ENCODE peak calls at places on chromosomes 16 and 17, in four cellular contexts. H, A, J and P are unnamed samples.

GRCh38 chr17:9350083-9350482 is 225.5 kb downstream of the STX8 start:
- DNase-seq in J (peak; percentile 78), A (peak; percentile 90), H (no peak), P (peak; percentile 90)

GRCh38 chr16:30482366-30482765 is 9.8 kb downstream of the ITGAL start:
- DNase-seq in H (no peak), J (no peak), A (no peak), P (no peak)

GRCh38 chr17:59416184-59416583 is 84.7 kb downstream of the YPEL2 start:
- DNase-seq in J (no peak), H (no peak), A (no peak), P (no peak)

GRCh38 chr17:60525347-60525623 is 757 bp downstream of the APPBP2 start:
- DNase-seq in J (no peak), H (no peak), A (peak; percentile 38), P (peak; percentile 19)

GRCh38 chr16:3717235-3718018 is at the start of gene TRAP1:
- DNase-seq in A (peak; percentile 89), H (peak; percentile 91), J (peak; percentile 30), P (peak; percentile 83)

GRCh38 chr17:73194514-73195222 is 1.8 kb downstream of the COG1 start:
- DNase-seq in H (no peak), A (no peak), J (peak; percentile 30), P (peak; percentile 42)

GRCh38 chr16:72991645-72992044 is 56.3 kb downstream of the ZFHX3 start:
- DNase-seq in H (no peak), A (no peak), J (no peak), P (no peak)

GRCh38 chr16:88619859-88620655 is 18.3 kb upstream of the IL17C start:
- DNase-seq in H (no peak), J (peak; percentile 89), A (no peak), P (no peak)

GRCh38 chr17:77555741-77556291 is 402.7 kb upstream of the TNRC6C start:
- DNase-seq in J (no peak), A (peak; percentile 48), H (peak; percentile 37), P (peak; percentile 26)

GRCh38 chr17:77548967-77549366 is 408.2 kb downstream of the SEC14L1 start:
- DNase-seq in J (no peak), A (no peak), H (no peak), P (no peak)

GRCh38 chr17:77555110-77555509 is 403.4 kb upstream of the TNRC6C start:
- DNase-seq in J (no peak), A (no peak), H (no peak), P (no peak)

GRCh38 chr17:77556408-77557068 is 402.0 kb upstream of the TNRC6C start:
- DNase-seq in H (no peak), J (no peak), A (no peak), P (no peak)

GRCh38 chr17:77553459-77554066 is 404.9 kb upstream of the TNRC6C start:
- DNase-seq in J (no peak), A (no peak), H (no peak), P (no peak)
- TF ChIP-seq CTCF in J (no peak), A (no peak), H (no peak), P (no peak)

DNA sequence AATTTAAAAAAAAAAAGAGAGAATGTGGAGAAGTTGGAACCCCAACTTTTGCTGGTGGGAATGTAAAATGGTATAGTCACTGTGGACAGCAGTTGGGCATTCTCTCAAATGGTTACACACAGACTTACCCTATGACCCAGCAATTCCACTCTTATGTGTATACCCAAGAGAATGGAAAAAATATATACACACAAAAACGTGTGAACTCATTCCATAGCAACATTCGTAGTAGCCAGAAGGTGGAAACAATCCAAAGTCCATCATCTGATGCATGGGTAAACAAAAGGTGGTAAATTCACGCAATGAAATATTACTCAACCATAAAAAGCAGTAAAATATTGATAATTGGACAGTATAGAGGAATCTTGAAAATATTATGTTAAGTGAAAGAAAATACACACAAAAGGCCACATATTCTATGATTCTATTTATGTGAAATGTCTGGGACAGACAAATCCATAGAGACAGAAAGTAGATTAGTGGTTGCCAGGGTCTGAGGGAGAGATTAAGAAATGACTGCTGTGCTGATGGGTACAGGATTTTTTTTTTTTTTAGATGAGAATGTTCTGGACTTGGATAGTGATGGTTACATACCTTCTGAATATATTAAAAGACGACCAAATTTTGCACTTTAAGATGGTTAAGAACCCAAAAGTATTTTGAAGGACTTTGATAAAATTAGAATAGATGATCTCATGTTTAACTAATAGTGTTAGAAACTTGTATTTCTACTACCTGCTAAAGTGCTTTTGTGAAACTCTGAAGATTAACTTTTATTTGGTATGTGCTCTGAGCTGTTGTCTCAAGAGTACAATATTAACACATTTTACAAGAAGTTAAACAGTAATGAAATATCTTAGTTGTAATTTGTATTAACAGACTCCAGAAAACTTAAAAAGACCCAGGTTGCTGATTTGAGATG is 60.9 kb downstream of the MRTFB start:
- DNase-seq in H (no peak), J (no peak), A (no peak), P (no peak)
- H3K4me3 ChIP-seq in H (no peak overlapping the region), J (no peak overlapping the region), A (no peak overlapping the region), P (no peak overlapping the region)

DNA sequence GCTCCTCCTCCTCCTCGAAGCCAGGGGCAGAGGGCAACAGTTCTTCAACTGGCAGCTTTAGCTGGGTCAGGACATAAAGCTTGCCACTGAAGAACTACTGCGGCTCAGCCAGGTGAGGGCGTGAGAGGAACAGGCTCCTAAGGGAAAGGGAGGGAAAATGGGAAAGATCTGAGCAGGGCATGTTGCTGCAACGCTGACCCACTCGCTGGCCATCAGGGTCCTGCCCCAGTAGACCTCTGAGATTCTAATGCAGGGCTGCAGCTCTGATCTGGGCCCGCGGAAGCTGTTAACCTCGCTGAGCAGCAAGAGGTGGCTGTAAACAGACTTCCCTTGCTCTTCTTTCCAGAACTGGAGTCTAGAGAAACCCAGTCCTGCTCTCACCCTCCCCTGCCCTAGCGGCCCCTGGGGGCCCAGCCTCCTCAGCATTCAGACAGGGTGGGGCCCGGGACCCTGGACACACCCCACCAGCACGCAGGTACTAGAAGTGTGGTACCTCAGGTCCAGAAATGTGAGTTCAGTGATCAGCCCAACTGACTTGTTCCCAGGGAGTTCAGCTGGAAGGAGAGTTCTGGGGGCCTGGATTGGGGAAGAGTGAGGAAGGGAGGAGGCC is 3.8 kb upstream of the TLCD2 start:
- DNase-seq in J (no peak), A (peak; percentile 61), H (no peak), P (peak; percentile 64)
- TF ChIP-seq CTCF in J (peak; percentile 52), A (peak; percentile 43), H (no peak), P (peak; percentile 75)

GRCh38 chr16:16940351-16940750 is 530.4 kb downstream of the XYLT1 start:
- DNase-seq in J (no peak), A (no peak), H (no peak), P (no peak)
- H3K4me3 ChIP-seq in J (no peak overlapping the region), A (no peak overlapping the region), H (no peak overlapping the region), P (no peak overlapping the region)

DNA sequence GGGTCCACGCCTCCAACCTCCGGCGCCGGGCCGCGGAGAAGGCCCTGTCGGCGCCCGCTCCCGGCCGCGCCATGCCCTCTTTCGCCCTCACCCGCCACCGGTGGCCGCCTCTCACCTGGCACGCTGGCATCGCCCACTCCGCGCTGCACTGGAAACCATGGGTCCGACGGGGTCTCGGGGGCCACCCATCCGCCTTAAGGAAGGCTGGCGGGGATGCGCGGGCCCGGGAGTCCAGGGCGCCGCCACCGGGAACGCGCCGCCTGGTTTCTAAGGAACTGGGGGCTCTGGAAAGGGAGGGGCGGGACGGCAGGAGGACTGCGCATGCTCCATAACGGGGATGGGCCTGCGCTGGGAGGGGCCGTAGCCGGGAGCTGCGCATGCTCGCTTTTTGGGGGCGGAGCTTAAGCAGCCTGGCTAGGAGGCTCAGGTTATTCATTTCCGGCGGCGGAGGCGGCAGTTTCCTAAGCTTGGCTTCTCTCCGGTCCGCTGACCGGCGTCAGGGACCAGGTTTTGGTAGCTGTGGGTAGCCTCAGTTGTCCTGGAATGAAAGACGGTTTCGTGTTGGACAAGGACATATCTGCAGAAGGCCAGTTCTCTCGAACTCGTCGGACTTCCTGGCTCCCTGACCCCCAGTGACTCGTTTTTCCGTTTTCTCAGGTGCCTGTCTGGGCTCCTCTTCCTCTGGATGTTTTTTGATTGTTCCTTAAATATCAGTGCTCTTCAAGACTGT is at the start of gene GFOD2:
- DNase-seq in A (peak; percentile 96), H (peak; percentile 97), J (peak; percentile 88), P (peak; percentile 96)
- TF ChIP-seq CTCF in A (no peak), H (no peak), J (no peak), P (no peak)

DNA sequence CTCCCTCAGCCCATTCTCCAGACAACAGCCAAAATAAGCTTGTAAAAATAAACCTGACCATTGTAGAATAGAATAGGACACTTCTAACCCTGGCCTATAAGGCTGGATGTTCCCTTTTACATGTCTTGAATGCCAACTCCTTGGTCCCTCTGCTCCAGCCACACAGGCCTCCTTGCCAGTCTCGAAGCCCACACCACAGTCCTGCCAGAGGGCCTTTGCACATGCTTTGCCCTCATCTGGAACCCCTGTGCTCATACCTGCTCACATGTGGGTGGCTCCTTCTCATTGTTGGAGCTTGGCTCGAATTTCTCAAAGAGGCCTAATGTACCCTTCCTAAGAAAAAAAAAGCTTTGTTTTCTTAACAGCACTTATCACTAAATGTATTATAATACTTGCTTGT is 5.4 kb upstream of the SLC12A3 start:
- DNase-seq in H (no peak), J (no peak), A (no peak), P (no peak)
- H3K4me3 ChIP-seq in H (no peak overlapping the region), J (no peak overlapping the region), A (no peak overlapping the region), P (no peak overlapping the region)

DNA sequence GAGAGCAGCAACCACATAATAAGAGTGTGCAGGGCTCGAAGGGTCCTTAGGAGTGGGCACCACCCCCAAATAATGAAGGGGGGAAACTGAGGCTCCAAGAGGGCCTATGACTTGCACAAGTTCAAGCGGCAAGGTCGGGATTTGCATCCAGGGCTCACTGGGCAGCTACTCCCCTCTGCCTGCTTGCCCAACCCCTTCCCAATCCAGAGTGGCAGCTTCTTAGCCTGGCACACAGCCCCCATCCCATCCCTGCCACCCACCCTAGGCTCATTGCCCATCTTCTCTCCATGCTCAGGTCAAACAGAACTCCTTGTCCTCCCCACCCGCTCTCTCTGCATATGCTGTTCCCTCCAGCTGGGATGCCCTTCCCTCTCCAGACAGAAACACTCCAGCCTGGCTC is 2.4 kb downstream of the SPPL2C start:
- DNase-seq in J (no peak), A (no peak), H (no peak), P (no peak)
- TF ChIP-seq CTCF in J (no peak), A (no peak), H (no peak), P (no peak)

DNA sequence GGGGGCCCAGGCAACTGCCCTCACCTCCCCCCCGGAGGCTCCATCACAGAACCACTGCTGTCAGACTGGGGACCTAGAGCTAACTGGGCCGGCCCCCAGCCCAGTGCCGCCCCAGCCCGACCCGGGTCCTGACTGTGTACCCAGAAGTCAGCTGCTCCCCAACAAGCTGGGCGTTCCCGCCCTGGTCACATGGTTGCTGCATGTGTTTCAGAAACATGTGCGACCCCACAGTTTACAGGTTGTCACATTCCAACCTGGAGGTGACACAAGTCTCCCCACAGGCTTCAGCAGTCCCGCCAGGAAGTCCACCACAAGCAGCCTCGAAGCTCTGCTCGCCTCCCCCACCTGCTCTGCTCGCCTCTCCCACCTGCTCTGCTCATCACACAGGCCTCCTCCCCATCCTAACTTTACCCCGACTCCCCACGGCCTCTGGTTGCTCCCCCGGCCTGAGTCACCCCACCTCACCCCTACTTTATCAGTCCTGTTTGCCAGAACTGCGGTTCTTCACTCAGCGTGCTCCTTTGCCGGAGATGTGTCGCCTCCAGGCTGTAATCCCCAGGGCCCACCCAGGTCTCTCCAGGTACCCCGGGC is 968 bp downstream of the MRPL28 start:
- DNase-seq in J (no peak), H (no peak), A (no peak), P (no peak)
- H3K4me3 ChIP-seq in J (peak overlapping the region; percentile 51), H (no peak overlapping the region), A (peak overlapping the region; percentile 40), P (peak overlapping the region; percentile 40)